ENCODE peak calls at places on chromosomes 7 and 10, in eight cellular contexts. One of them, this sample, is unnamed. For H3K27me3, H3K4me1 and H3K36me3, the result is how much of the 10 kb centered on the place peaks cover.

GRCh38 chr7:2710901-2711551 is 23.0 kb downstream of the AMZ1 start:
- DNase-seq in endothelial cell of umbilical vein: no peak
- DNase-seq in pancreas: no peak
- DNase-seq in psoas muscle: no peak
- DNase-seq in CD8-positive, alpha-beta T cell: peak
- DNase-seq in hepatocyte: no peak
- DNase-seq in Peyer's patch: peak
- DNase-seq in H1: no peak
- DNase-seq in this sample: no peak

GRCh38 chr10:32376780-32377179 is 29.8 kb upstream of the EPC1 start:
- DNase-seq in endothelial cell of umbilical vein: peak
- DNase-seq in pancreas: no peak
- DNase-seq in psoas muscle: no peak
- DNase-seq in CD8-positive, alpha-beta T cell: no peak
- DNase-seq in hepatocyte: no peak
- DNase-seq in Peyer's patch: no peak
- DNase-seq in H1: no peak
- DNase-seq in this sample: no peak

GRCh38 chr10:71741029-71741428 is 21.5 kb upstream of the C10orf105 start:
- DNase-seq in endothelial cell of umbilical vein: no peak
- DNase-seq in pancreas: no peak
- DNase-seq in psoas muscle: no peak
- DNase-seq in CD8-positive, alpha-beta T cell: no peak
- DNase-seq in hepatocyte: no peak
- DNase-seq in Peyer's patch: no peak
- DNase-seq in H1: no peak
- DNase-seq in this sample: no peak

GRCh38 chr7:15123901-15124300 is 221.3 kb upstream of the DGKB start:
- DNase-seq in endothelial cell of umbilical vein: no peak
- DNase-seq in pancreas: no peak
- DNase-seq in psoas muscle: no peak
- DNase-seq in CD8-positive, alpha-beta T cell: no peak
- DNase-seq in hepatocyte: no peak
- DNase-seq in Peyer's patch: no peak
- DNase-seq in H1: no peak
- DNase-seq in this sample: no peak

GRCh38 chr10:95790982-95791381 is 35.0 kb downstream of the ENTPD1 start:
- DNase-seq in endothelial cell of umbilical vein: no peak
- DNase-seq in pancreas: no peak
- DNase-seq in psoas muscle: no peak
- DNase-seq in CD8-positive, alpha-beta T cell: no peak
- DNase-seq in hepatocyte: no peak
- DNase-seq in Peyer's patch: no peak
- DNase-seq in H1: no peak
- DNase-seq in this sample: no peak

GRCh38 chr10:27561362-27561761 is 57.3 kb downstream of the RAB18 start:
- DNase-seq in endothelial cell of umbilical vein: no peak
- DNase-seq in pancreas: no peak
- DNase-seq in psoas muscle: no peak
- DNase-seq in CD8-positive, alpha-beta T cell: no peak
- DNase-seq in hepatocyte: no peak
- DNase-seq in Peyer's patch: no peak
- DNase-seq in H1: no peak
- DNase-seq in this sample: no peak

GRCh38 chr10:27366769-27367168 is 126.2 kb upstream of the ACBD5 start:
- DNase-seq in endothelial cell of umbilical vein: no peak
- DNase-seq in pancreas: no peak
- DNase-seq in psoas muscle: no peak
- DNase-seq in CD8-positive, alpha-beta T cell: no peak
- DNase-seq in hepatocyte: no peak
- DNase-seq in Peyer's patch: no peak
- DNase-seq in H1: no peak
- DNase-seq in this sample: no peak

GRCh38 chr10:19659920-19660655 is 156.1 kb upstream of the PLXDC2 start:
- DNase-seq in endothelial cell of umbilical vein: no peak
- DNase-seq in pancreas: no peak
- DNase-seq in psoas muscle: no peak
- DNase-seq in CD8-positive, alpha-beta T cell: no peak
- DNase-seq in hepatocyte: no peak
- DNase-seq in Peyer's patch: no peak
- DNase-seq in H1: no peak
- DNase-seq in this sample: no peak

GRCh38 chr10:60978287-60979115 is 34.5 kb upstream of the RHOBTB1 start:
- DNase-seq in endothelial cell of umbilical vein: peak
- DNase-seq in pancreas: peak
- DNase-seq in psoas muscle: no peak
- DNase-seq in CD8-positive, alpha-beta T cell: no peak
- DNase-seq in hepatocyte: peak
- DNase-seq in Peyer's patch: no peak
- DNase-seq in H1: no peak
- DNase-seq in this sample: no peak

GRCh38 chr7:78226059-78226658 is 427.6 kb downstream of the PHTF2 start:
- DNase-seq in endothelial cell of umbilical vein: peak
- DNase-seq in pancreas: peak
- DNase-seq in psoas muscle: no peak
- DNase-seq in CD8-positive, alpha-beta T cell: no peak
- DNase-seq in hepatocyte: peak
- DNase-seq in Peyer's patch: no peak
- DNase-seq in H1: peak
- DNase-seq in this sample: no peak

GRCh38 chr7:40843338-40844026 is 708.7 kb downstream of the SUGCT start:
- DNase-seq in endothelial cell of umbilical vein: no peak
- DNase-seq in pancreas: no peak
- DNase-seq in psoas muscle: no peak
- DNase-seq in CD8-positive, alpha-beta T cell: no peak
- DNase-seq in hepatocyte: no peak
- DNase-seq in Peyer's patch: no peak
- DNase-seq in H1: no peak
- DNase-seq in this sample: no peak

DNA sequence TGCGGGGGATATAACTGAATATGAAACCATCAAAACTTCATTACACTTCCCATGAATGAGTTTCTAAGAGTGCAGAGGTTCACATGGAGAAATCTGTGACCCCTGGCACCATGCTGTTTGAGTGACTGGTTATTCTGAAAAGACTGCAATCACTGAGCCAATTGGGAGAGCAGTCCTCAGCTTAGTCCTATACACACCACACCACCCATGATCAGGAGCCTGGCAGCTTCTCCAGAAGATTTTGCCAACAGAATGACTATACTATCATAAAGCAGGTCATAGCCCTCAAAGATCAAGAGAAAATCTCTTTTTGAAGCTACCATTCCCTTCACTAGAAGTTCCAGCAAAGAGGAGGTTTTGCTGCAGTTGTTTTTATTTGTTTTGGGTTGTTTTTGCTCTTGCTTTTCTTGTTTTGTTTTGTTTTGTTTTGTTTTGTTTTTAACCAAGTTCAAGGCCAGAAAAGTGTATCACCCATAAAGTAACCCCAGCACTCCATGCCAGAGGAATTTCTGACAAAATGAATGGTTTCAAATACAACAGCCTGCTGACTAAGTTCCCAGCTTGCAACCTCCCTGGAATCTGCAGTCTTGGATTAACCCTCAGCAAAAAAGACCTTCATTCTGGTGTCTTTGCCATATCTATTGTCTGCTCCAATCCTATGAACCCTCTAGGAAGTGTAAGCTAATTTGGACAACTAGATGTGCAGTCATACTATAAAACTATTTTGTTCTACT is 19.7 kb upstream of the HGF start:
- DNase-seq in endothelial cell of umbilical vein: no peak
- DNase-seq in pancreas: no peak
- DNase-seq in psoas muscle: no peak
- DNase-seq in CD8-positive, alpha-beta T cell: no peak
- DNase-seq in hepatocyte: no peak
- DNase-seq in Peyer's patch: no peak
- DNase-seq in H1: no peak
- DNase-seq in this sample: no peak
- H3K27me3 ChIP-seq in endothelial cell of umbilical vein: under half
- H3K27me3 ChIP-seq in pancreas: under half
- H3K27me3 ChIP-seq in psoas muscle: under half
- H3K27me3 ChIP-seq in CD8-positive, alpha-beta T cell: under half
- H3K27me3 ChIP-seq in hepatocyte: under half
- H3K27me3 ChIP-seq in Peyer's patch: under half
- H3K27me3 ChIP-seq in H1: under half
- H3K27me3 ChIP-seq in this sample: under half

GRCh38 chr10:74026428-74026979 is 28.6 kb downstream of the VCL start:
- DNase-seq in endothelial cell of umbilical vein: no peak
- DNase-seq in pancreas: no peak
- DNase-seq in psoas muscle: no peak
- DNase-seq in CD8-positive, alpha-beta T cell: no peak
- DNase-seq in hepatocyte: no peak
- DNase-seq in Peyer's patch: no peak
- DNase-seq in H1: no peak
- DNase-seq in this sample: no peak

GRCh38 chr10:74025380-74025978 is 27.6 kb downstream of the VCL start:
- DNase-seq in endothelial cell of umbilical vein: no peak
- DNase-seq in pancreas: no peak
- DNase-seq in psoas muscle: no peak
- DNase-seq in CD8-positive, alpha-beta T cell: no peak
- DNase-seq in hepatocyte: no peak
- DNase-seq in Peyer's patch: no peak
- DNase-seq in H1: no peak
- DNase-seq in this sample: no peak

GRCh38 chr10:74021248-74022055 is 23.5 kb downstream of the VCL start:
- DNase-seq in endothelial cell of umbilical vein: peak
- DNase-seq in pancreas: no peak
- DNase-seq in psoas muscle: no peak
- DNase-seq in CD8-positive, alpha-beta T cell: no peak
- DNase-seq in hepatocyte: peak
- DNase-seq in Peyer's patch: no peak
- DNase-seq in H1: no peak
- DNase-seq in this sample: no peak

GRCh38 chr10:74024600-74024999 is 26.7 kb downstream of the VCL start:
- DNase-seq in endothelial cell of umbilical vein: no peak
- DNase-seq in pancreas: no peak
- DNase-seq in psoas muscle: no peak
- DNase-seq in CD8-positive, alpha-beta T cell: no peak
- DNase-seq in hepatocyte: no peak
- DNase-seq in Peyer's patch: no peak
- DNase-seq in H1: no peak
- DNase-seq in this sample: no peak

GRCh38 chr10:74022941-74023629 is 25.2 kb downstream of the VCL start:
- DNase-seq in endothelial cell of umbilical vein: no peak
- DNase-seq in pancreas: no peak
- DNase-seq in psoas muscle: no peak
- DNase-seq in CD8-positive, alpha-beta T cell: no peak
- DNase-seq in hepatocyte: no peak
- DNase-seq in Peyer's patch: no peak
- DNase-seq in H1: no peak
- DNase-seq in this sample: no peak
- H3K4me1 ChIP-seq in endothelial cell of umbilical vein: under half
- H3K4me1 ChIP-seq in pancreas: under half
- H3K4me1 ChIP-seq in psoas muscle: half or more
- H3K4me1 ChIP-seq in CD8-positive, alpha-beta T cell: under half
- H3K4me1 ChIP-seq in hepatocyte: under half
- H3K4me1 ChIP-seq in Peyer's patch: under half
- H3K4me1 ChIP-seq in H1: under half
- H3K4me1 ChIP-seq in this sample: under half

GRCh38 chr10:125816548-125816947 is 6.5 kb downstream of the UROS start:
- DNase-seq in endothelial cell of umbilical vein: no peak
- DNase-seq in pancreas: no peak
- DNase-seq in psoas muscle: no peak
- DNase-seq in CD8-positive, alpha-beta T cell: no peak
- DNase-seq in hepatocyte: no peak
- DNase-seq in Peyer's patch: no peak
- DNase-seq in H1: no peak
- DNase-seq in this sample: no peak

GRCh38 chr10:125815764-125816163 is 7.3 kb downstream of the UROS start:
- DNase-seq in endothelial cell of umbilical vein: no peak
- DNase-seq in pancreas: no peak
- DNase-seq in psoas muscle: no peak
- DNase-seq in CD8-positive, alpha-beta T cell: no peak
- DNase-seq in hepatocyte: no peak
- DNase-seq in Peyer's patch: no peak
- DNase-seq in H1: no peak
- DNase-seq in this sample: no peak

GRCh38 chr10:125808047-125808446 is 15.0 kb downstream of the UROS start:
- DNase-seq in endothelial cell of umbilical vein: no peak
- DNase-seq in pancreas: no peak
- DNase-seq in psoas muscle: no peak
- DNase-seq in CD8-positive, alpha-beta T cell: no peak
- DNase-seq in hepatocyte: no peak
- DNase-seq in Peyer's patch: no peak
- DNase-seq in H1: no peak
- DNase-seq in this sample: no peak

GRCh38 chr10:125812128-125812527 is 10.9 kb downstream of the UROS start:
- DNase-seq in endothelial cell of umbilical vein: no peak
- DNase-seq in pancreas: peak
- DNase-seq in psoas muscle: no peak
- DNase-seq in CD8-positive, alpha-beta T cell: no peak
- DNase-seq in hepatocyte: no peak
- DNase-seq in Peyer's patch: no peak
- DNase-seq in H1: no peak
- DNase-seq in this sample: no peak

DNA sequence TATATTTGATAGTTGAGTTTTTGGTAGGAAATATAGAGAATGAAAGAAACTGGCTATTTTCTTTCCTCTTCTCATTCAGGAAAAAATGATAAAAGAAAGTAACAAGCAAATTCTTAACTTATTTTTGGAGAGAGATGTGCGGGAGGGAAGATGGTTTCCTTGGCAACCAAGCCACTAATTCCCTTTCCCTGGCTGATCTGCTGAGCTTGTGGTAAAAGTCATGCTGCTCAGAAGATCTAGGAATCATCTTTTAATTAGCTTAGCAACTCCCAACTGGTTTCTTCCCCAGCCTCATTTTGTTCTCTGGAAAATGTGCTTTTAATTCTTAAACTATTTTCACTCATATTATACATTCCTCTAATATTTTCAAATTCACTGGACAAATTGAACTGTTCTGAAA is 11.8 kb downstream of the UROS start:
- DNase-seq in endothelial cell of umbilical vein: no peak
- DNase-seq in pancreas: no peak
- DNase-seq in psoas muscle: no peak
- DNase-seq in CD8-positive, alpha-beta T cell: no peak
- DNase-seq in hepatocyte: no peak
- DNase-seq in Peyer's patch: no peak
- DNase-seq in H1: no peak
- DNase-seq in this sample: no peak
- H3K36me3 ChIP-seq in endothelial cell of umbilical vein: under half
- H3K36me3 ChIP-seq in pancreas: under half
- H3K36me3 ChIP-seq in psoas muscle: under half
- H3K36me3 ChIP-seq in CD8-positive, alpha-beta T cell: under half
- H3K36me3 ChIP-seq in hepatocyte: under half
- H3K36me3 ChIP-seq in Peyer's patch: under half
- H3K36me3 ChIP-seq in H1: under half
- H3K36me3 ChIP-seq in this sample: under half

GRCh38 chr7:103564416-103564815 is 118.4 kb upstream of the SLC26A5 start:
- DNase-seq in endothelial cell of umbilical vein: no peak
- DNase-seq in pancreas: no peak
- DNase-seq in psoas muscle: no peak
- DNase-seq in CD8-positive, alpha-beta T cell: no peak
- DNase-seq in hepatocyte: no peak
- DNase-seq in Peyer's patch: no peak
- DNase-seq in H1: no peak
- DNase-seq in this sample: no peak

DNA sequence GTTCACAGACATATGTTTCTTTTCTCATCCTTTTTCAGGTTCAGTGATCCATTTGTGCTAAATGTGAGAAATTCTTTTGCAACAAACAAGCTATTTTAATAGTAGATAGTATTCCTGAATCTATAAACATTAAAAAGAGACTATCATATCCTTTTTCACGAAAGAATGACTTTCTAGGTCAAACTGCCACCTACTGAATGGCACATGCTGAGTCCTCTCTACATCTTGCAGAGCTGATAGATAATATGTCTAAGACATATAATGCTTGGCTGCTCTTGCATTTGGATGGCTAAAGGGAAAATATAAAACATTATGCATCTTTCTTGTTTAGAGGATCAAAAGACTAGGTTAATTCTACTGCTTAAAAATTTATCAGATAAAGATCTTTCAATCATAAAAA is 114.1 kb upstream of the SLC26A5 start:
- DNase-seq in endothelial cell of umbilical vein: no peak
- DNase-seq in pancreas: no peak
- DNase-seq in psoas muscle: no peak
- DNase-seq in CD8-positive, alpha-beta T cell: no peak
- DNase-seq in hepatocyte: no peak
- DNase-seq in Peyer's patch: no peak
- DNase-seq in H1: no peak
- DNase-seq in this sample: no peak
- H3K27me3 ChIP-seq in endothelial cell of umbilical vein: under half
- H3K27me3 ChIP-seq in pancreas: under half
- H3K27me3 ChIP-seq in psoas muscle: under half
- H3K27me3 ChIP-seq in CD8-positive, alpha-beta T cell: under half
- H3K27me3 ChIP-seq in hepatocyte: under half
- H3K27me3 ChIP-seq in Peyer's patch: under half
- H3K27me3 ChIP-seq in H1: under half
- H3K27me3 ChIP-seq in this sample: under half

This sample was measured in prostate gland.